ENCODE peak calls at places on chromosomes 3 and 15, in four cellular contexts. Q, I, H and E are unnamed samples.

GRCh38 chr3:20837676-20838302 is 651.8 kb upstream of the SGO1 start:
- DNase-seq in Q (no peak), I (no peak), H (no peak), E (no peak)

GRCh38 chr3:117243657-117244056 is 534.1 kb downstream of the TUSC7 start:
- DNase-seq in Q (no peak), I (no peak), H (no peak), E (no peak)

GRCh38 chr3:132418916-132419315 is 1.6 kb downstream of the DNAJC13 start:
- DNase-seq in Q (no peak), I (no peak), H (no peak), E (no peak)

GRCh38 chr3:12187448-12188327 is 29.0 kb upstream of the TIMP4 start:
- DNase-seq in Q (no peak), I (peak; percentile 31), H (peak; percentile 79), E (no peak)

GRCh38 chr3:19146685-19147650 is 1.3 kb upstream of the KCNH8 start:
- DNase-seq in Q (peak; percentile 45), I (peak; percentile 82), H (peak; percentile 73), E (no peak)

GRCh38 chr3:71570453-71571038 is 13.0 kb downstream of the FOXP1 start:
- DNase-seq in Q (no peak), I (no peak), H (no peak), E (no peak)

GRCh38 chr3:42402394-42403100 is 7.9 kb downstream of the LYZL4 start:
- DNase-seq in Q (no peak), I (no peak), H (no peak), E (no peak)

GRCh38 chr15:59614153-59614552 is 2.6 kb downstream of the GCNT3 start:
- DNase-seq in Q (no peak), I (no peak), H (no peak), E (no peak)

GRCh38 chr3:183988216-183988790 is 29.4 kb downstream of the ABCC5 start:
- DNase-seq in Q (no peak), I (no peak), H (no peak), E (no peak)

GRCh38 chr3:190178779-190179178 is 58.1 kb upstream of the P3H2 start:
- DNase-seq in Q (no peak), I (no peak), H (no peak), E (no peak)

GRCh38 chr3:9147215-9147895 is 102.1 kb downstream of the SRGAP3 start:
- DNase-seq in Q (no peak), I (no peak), H (no peak), E (no peak)

GRCh38 chr15:40693904-40694705 is 869 bp upstream of the RAD51 start:
- DNase-seq in Q (no peak), I (no peak), H (peak; percentile 44), E (no peak)

GRCh38 chr3:16945330-16945729 is 60.6 kb downstream of the PLCL2 start:
- DNase-seq in Q (no peak), I (no peak), H (no peak), E (no peak)

GRCh38 chr3:242986-243706 is 46.6 kb downstream of the CHL1 start:
- DNase-seq in Q (no peak), I (no peak), H (no peak), E (peak; percentile 5)

GRCh38 chr15:58501636-58502178 is 69.9 kb downstream of the LIPC start:
- DNase-seq in Q (no peak), I (no peak), H (no peak), E (no peak)

GRCh38 chr3:39147711-39148115 is 5.7 kb downstream of the CSRNP1 start:
- DNase-seq in Q (peak; percentile 49), I (peak; percentile 56), H (peak; percentile 59), E (no peak)

GRCh38 chr3:171862993-171863521 is 19.9 kb downstream of the TMEM212 start:
- DNase-seq in Q (no peak), I (no peak), H (no peak), E (no peak)

GRCh38 chr3:57556459-57557087 is 499 bp downstream of the PDE12 start:
- DNase-seq in Q (no peak), I (peak; percentile 41), H (peak; percentile 40), E (no peak)

GRCh38 chr15:41887161-41887560 is 6.7 kb downstream of the SPTBN5 start:
- DNase-seq in Q (no peak), I (no peak), H (no peak), E (no peak)

GRCh38 chr15:62845239-62846126 is 197.1 kb upstream of the TPM1 start:
- DNase-seq in Q (no peak), I (no peak), H (no peak), E (no peak)

GRCh38 chr3:111070772-111071256 is 802 bp upstream of the NECTIN3 start:
- DNase-seq in Q (peak; percentile 34), I (no peak), H (no peak), E (no peak)

GRCh38 chr3:37703633-37704032 is 158.0 kb upstream of the CTDSPL start:
- DNase-seq in Q (no peak), I (no peak), H (peak; percentile 22), E (no peak)

GRCh38 chr3:54538346-54538745 is 389.5 kb downstream of the LRTM1 start:
- DNase-seq in Q (no peak), I (no peak), H (no peak), E (no peak)

GRCh38 chr15:64284037-64284436 is 71.9 kb downstream of the CSNK1G1 start:
- DNase-seq in Q (no peak), I (no peak), H (no peak), E (peak; percentile 19)

GRCh38 chr15:62841269-62841628 is 201.3 kb upstream of the TPM1 start:
- DNase-seq in Q (no peak), I (no peak), H (no peak), E (no peak)